ENCODE peak calls at places on chromosomes 16 and 17, in four cellular contexts. P, L, I and U are unnamed samples.

GRCh38 chr17:48374650-48375230 is 55.3 kb downstream of the SKAP1 start:
- DNase-seq in P (peak; percentile 14), L (peak; percentile 9), I (no peak), U (peak; percentile 58)

GRCh38 chr16:474420-475122 is 49.1 kb downstream of the RAB11FIP3 start:
- DNase-seq in P (no peak), L (no peak), I (no peak), U (no peak)

GRCh38 chr17:68238894-68239293 is 8.9 kb upstream of the AMZ2 start:
- DNase-seq in P (no peak), L (no peak), I (no peak), U (no peak)

GRCh38 chr16:27772093-27772820 is 222.3 kb downstream of the KATNIP start:
- DNase-seq in P (no peak), L (no peak), I (no peak), U (no peak)

GRCh38 chr16:616771-617586 is 13.8 kb upstream of the WFIKKN1 start:
- DNase-seq in P (no peak), L (no peak), I (no peak), U (no peak)

GRCh38 chr16:66205287-66206167 is 161.0 kb upstream of the CDH5 start:
- DNase-seq in P (no peak), L (no peak), I (no peak), U (peak; percentile 13)

GRCh38 chr17:19020016-19020415 is 15.5 kb upstream of the FAM83G start:
- DNase-seq in P (no peak), L (no peak), I (no peak), U (no peak)

GRCh38 chr16:15440852-15441251 is 6.5 kb downstream of the BMERB1 start:
- DNase-seq in P (peak; percentile 80), L (no peak), I (no peak), U (no peak)

GRCh38 chr16:11004957-11005610 is 60.7 kb downstream of the CLEC16A start:
- DNase-seq in P (no peak), L (no peak), I (no peak), U (no peak)

GRCh38 chr16:87441886-87442580 is 49.9 kb downstream of the MAP1LC3B start:
- DNase-seq in P (peak; percentile 33), L (no peak), I (no peak), U (no peak)

GRCh38 chr16:87740909-87741424 is 24.8 kb downstream of the KLHDC4 start:
- DNase-seq in P (no peak), L (no peak), I (no peak), U (no peak)

GRCh38 chr17:68801564-68801963 is 153.6 kb downstream of the ABCA8 start:
- DNase-seq in P (no peak), L (no peak), I (no peak), U (no peak)

GRCh38 chr17:50139950-50140885 is 10.3 kb upstream of the SAMD14 start:
- DNase-seq in P (peak; percentile 78), L (peak; percentile 72), I (no peak), U (peak; percentile 73)

GRCh38 chr16:23700509-23700908 is 12.5 kb downstream of the ERN2 start:
- DNase-seq in P (no peak), L (no peak), I (no peak), U (no peak)

GRCh38 chr16:73549960-73550359 is 502.0 kb upstream of the ZFHX3 start:
- DNase-seq in P (no peak), L (no peak), I (no peak), U (no peak)

GRCh38 chr17:50219939-50220465 is 18.6 kb upstream of the COL1A1 start:
- DNase-seq in P (peak; percentile 92), L (no peak), I (no peak), U (no peak)

GRCh38 chr16:1322407-1322806 is 11.0 kb upstream of the BAIAP3 start:
- DNase-seq in P (no peak), L (no peak), I (no peak), U (no peak)

GRCh38 chr17:76446449-76447231 is 6.3 kb downstream of the UBE2O start:
- DNase-seq in P (peak; percentile 97), L (no peak), I (no peak), U (peak; percentile 82)

GRCh38 chr17:27657620-27658019 is 26.6 kb downstream of the LGALS9 start:
- DNase-seq in P (peak; percentile 12), L (no peak), I (no peak), U (no peak)

GRCh38 chr16:59729613-59730012 is 995.5 kb upstream of the GOT2 start:
- DNase-seq in P (no peak), L (no peak), I (no peak), U (no peak)

GRCh38 chr17:65633988-65634387 is 72.5 kb upstream of the AXIN2 start:
- DNase-seq in P (no peak), L (no peak), I (no peak), U (no peak)

GRCh38 chr17:35242158-35242804 is 591 bp upstream of the SLFN5 start:
- DNase-seq in P (no peak), L (peak; percentile 43), I (peak; percentile 51), U (peak; percentile 81)

GRCh38 chr16:55944377-55944802 is 69.2 kb upstream of the CES5A start:
- DNase-seq in P (peak; percentile 59), L (peak; percentile 38), I (peak; percentile 81), U (peak; percentile 54)

GRCh38 chr17:35554668-35555067 is 6.0 kb downstream of the SLFN14 start:
- DNase-seq in P (no peak), L (no peak), I (no peak), U (no peak)

GRCh38 chr17:75004371-75004770 is 8.1 kb upstream of the MRPL58 start:
- DNase-seq in P (no peak), L (no peak), I (no peak), U (no peak)

GRCh38 chr17:64063766-64064224 is 43.4 kb upstream of the ICAM2 start:
- DNase-seq in P (peak; percentile 31), L (peak; percentile 43), I (peak; percentile 36), U (peak; percentile 77)

GRCh38 chr16:55249361-55249760 is 74.6 kb upstream of the IRX6 start:
- DNase-seq in P (no peak), L (no peak), I (no peak), U (no peak)

GRCh38 chr17:49715717-49716279 is 8.0 kb upstream of the SLC35B1 start:
- DNase-seq in P (no peak), L (no peak), I (no peak), U (no peak)

GRCh38 chr17:9959377-9959981 is 54.4 kb upstream of the RCVRN start:
- DNase-seq in P (peak; percentile 54), L (peak; percentile 47), I (peak; percentile 67), U (no peak)

GRCh38 chr17:81091134-81091530 is 56.2 kb downstream of the BAIAP2 start:
- DNase-seq in P (no peak), L (no peak), I (no peak), U (no peak)

GRCh38 chr17:81093576-81094223 is 58.7 kb downstream of the BAIAP2 start:
- DNase-seq in P (no peak), L (no peak), I (no peak), U (no peak)

GRCh38 chr17:81091774-81092517 is 57.0 kb downstream of the BAIAP2 start:
- DNase-seq in P (no peak), L (no peak), I (no peak), U (no peak)

GRCh38 chr17:81094224-81094743 is 59.3 kb downstream of the BAIAP2 start:
- DNase-seq in P (no peak), L (no peak), I (no peak), U (no peak)

DNA sequence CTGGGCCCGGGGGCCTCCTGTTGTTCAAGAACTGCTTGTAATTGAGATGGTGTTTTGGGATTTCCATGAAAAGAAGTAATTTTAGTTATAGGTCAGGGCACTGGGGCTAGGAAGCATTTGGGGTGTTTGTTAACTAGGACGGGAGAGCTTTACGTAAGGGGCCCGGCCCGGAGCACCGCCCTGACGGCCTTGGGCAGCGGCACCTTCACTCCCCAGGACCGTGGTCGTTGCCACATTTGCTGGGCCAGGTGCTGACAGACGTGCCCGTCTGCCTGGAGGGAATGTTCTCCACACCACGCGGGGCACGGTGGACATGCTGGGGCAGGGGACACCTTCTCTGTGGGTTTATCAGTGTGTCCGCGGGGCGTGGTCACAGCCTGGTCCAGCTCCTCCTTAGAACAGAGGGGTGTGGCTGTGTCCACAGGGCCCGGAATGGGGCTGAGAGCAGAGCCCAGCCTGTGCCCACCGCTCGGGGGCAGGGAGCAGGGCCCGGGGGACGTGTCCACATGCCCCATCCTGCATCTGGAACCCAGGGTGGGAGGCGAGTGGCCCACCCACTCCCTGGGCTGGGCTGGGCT is 57.7 kb downstream of the BAIAP2 start:
- DNase-seq in P (no peak), L (no peak), I (no peak), U (no peak)
- H2BK12ac ChIP-seq in P (peak overlapping the region; percentile 19), L (no peak overlapping the region), I (peak overlapping the region; percentile 95), U (no peak overlapping the region)

GRCh38 chr17:30961213-30962188 is 9.3 kb upstream of the RNF135 start:
- DNase-seq in P (no peak), L (no peak), I (no peak), U (no peak)
- H3K4me3 ChIP-seq in P (no peak overlapping the region), L (no peak overlapping the region), I (no peak overlapping the region), U (no peak overlapping the region)

DNA sequence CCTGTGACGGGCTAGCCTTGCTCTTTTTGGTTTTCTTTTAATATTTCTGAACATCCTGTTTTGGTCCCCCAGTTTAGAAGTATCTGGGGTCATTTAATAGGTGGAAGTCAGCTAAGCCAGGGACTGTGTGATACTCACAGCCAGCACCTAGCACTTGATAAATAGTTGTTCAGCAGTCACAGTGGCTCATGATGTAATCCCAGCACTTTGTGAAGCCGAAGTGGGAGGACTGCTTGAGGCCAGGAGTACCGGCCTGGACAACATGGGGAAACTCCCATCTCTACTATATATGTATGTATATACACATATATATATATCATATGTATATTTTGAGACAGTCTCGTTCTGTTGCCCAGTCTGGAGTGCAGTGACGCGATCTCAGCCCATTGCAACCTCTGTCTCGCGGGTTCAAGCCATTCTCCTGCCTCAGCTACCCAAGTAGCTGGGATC is 1.8 kb upstream of the ZNRF1 start:
- DNase-seq in P (no peak), L (no peak), I (no peak), U (peak; percentile 70)
- H2BK12ac ChIP-seq in P (no peak overlapping the region), L (no peak overlapping the region), I (no peak overlapping the region), U (no peak overlapping the region)

DNA sequence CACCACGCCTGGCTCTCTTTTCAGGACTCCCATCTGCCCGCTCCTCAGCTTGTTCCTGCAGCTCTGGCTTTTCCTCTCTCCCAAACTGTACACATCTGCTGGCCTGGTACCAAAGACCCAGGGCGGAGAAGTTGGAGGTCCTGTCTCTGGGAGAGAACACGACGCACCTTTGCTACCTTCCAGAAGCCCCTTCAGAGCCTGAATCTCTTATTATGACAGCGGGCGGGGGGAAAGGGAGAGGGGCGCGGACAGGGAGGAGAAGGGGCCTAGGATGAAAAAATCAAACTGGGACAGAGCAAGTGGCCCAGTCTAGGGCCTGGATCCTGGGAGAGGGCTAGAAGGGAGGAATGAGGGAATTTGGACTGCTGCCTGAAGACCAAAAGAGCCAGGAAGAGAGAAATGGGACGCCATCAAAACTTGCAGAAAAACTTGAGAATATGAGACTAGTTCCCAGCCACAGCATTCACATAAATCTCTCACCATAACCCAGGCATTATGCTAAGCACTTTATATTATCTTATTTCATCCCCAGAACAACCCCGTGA is 2.5 kb upstream of the PER1 start:
- DNase-seq in P (no peak), L (no peak), I (no peak), U (no peak)
- H3K4me3 ChIP-seq in P (no peak overlapping the region), L (peak overlapping the region; percentile 76), I (peak overlapping the region; percentile 31), U (peak overlapping the region; percentile 55)